ENCODE peak calls at places on chromosomes 5 and 9, in four cellular contexts. One of them, this sample, is unnamed.

GRCh38 chr5:178248750-178249149 is 16.1 kb upstream of the PHYKPL start:
- DNase-seq in GM12892: no peak
- DNase-seq in body of pancreas: no peak
- DNase-seq in uterus: no peak
- DNase-seq in this sample: no peak

GRCh38 chr9:4850611-4851010 is 57.9 kb downstream of the RCL1 start:
- DNase-seq in GM12892: no peak
- DNase-seq in body of pancreas: no peak
- DNase-seq in uterus: no peak
- DNase-seq in this sample: peak; percentile 72

GRCh38 chr9:3271157-3271556 is 254.6 kb downstream of the RFX3 start:
- DNase-seq in GM12892: no peak
- DNase-seq in body of pancreas: no peak
- DNase-seq in uterus: no peak
- DNase-seq in this sample: no peak

GRCh38 chr5:73373814-73374510 is 74.6 kb downstream of the FOXD1 start:
- DNase-seq in GM12892: no peak
- DNase-seq in body of pancreas: no peak
- DNase-seq in uterus: no peak
- DNase-seq in this sample: no peak

GRCh38 chr9:27059406-27059805 is 49.6 kb upstream of the TEK start:
- DNase-seq in GM12892: no peak
- DNase-seq in body of pancreas: no peak
- DNase-seq in uterus: no peak
- DNase-seq in this sample: no peak

GRCh38 chr9:119974026-119974425 is 604.8 kb upstream of the BRINP1 start:
- DNase-seq in GM12892: no peak
- DNase-seq in body of pancreas: no peak
- DNase-seq in uterus: no peak
- DNase-seq in this sample: no peak

GRCh38 chr5:145903862-145904261 is 31.0 kb upstream of the GRXCR2 start:
- DNase-seq in GM12892: no peak
- DNase-seq in body of pancreas: no peak
- DNase-seq in uterus: no peak
- DNase-seq in this sample: no peak

GRCh38 chr9:122374885-122375420 is 4.1 kb downstream of the PTGS1 start:
- DNase-seq in GM12892: no peak
- DNase-seq in body of pancreas: peak; percentile 29
- DNase-seq in uterus: peak; percentile 61
- DNase-seq in this sample: peak; percentile 71

GRCh38 chr5:79689541-79690466 is at the start of gene CMYA5:
- DNase-seq in GM12892: no peak
- DNase-seq in body of pancreas: peak; percentile 16
- DNase-seq in uterus: peak; percentile 74
- DNase-seq in this sample: peak; percentile 37

GRCh38 chr5:163705983-163706771 is 200.8 kb downstream of the MAT2B start:
- DNase-seq in GM12892: no peak
- DNase-seq in body of pancreas: no peak
- DNase-seq in uterus: no peak
- DNase-seq in this sample: no peak

GRCh38 chr5:80654054-80654390 is 430 bp upstream of the MSH3 start:
- DNase-seq in GM12892: peak; percentile 25
- DNase-seq in body of pancreas: no peak
- DNase-seq in uterus: no peak
- DNase-seq in this sample: peak; percentile 80

GRCh38 chr5:135335031-135335828 is 63.8 kb downstream of the MACROH2A1 start:
- DNase-seq in GM12892: no peak
- DNase-seq in body of pancreas: no peak
- DNase-seq in uterus: no peak
- DNase-seq in this sample: no peak

GRCh38 chr5:9877473-9877872 is 247.3 kb upstream of the TAS2R1 start:
- DNase-seq in GM12892: no peak
- DNase-seq in body of pancreas: no peak
- DNase-seq in uterus: no peak
- DNase-seq in this sample: no peak
- TF ChIP-seq POLR2A in GM12892: no peak
- TF ChIP-seq POLR2A in body of pancreas: no peak
- TF ChIP-seq POLR2A in uterus: no peak
- TF ChIP-seq POLR2A in this sample: no peak

DNA sequence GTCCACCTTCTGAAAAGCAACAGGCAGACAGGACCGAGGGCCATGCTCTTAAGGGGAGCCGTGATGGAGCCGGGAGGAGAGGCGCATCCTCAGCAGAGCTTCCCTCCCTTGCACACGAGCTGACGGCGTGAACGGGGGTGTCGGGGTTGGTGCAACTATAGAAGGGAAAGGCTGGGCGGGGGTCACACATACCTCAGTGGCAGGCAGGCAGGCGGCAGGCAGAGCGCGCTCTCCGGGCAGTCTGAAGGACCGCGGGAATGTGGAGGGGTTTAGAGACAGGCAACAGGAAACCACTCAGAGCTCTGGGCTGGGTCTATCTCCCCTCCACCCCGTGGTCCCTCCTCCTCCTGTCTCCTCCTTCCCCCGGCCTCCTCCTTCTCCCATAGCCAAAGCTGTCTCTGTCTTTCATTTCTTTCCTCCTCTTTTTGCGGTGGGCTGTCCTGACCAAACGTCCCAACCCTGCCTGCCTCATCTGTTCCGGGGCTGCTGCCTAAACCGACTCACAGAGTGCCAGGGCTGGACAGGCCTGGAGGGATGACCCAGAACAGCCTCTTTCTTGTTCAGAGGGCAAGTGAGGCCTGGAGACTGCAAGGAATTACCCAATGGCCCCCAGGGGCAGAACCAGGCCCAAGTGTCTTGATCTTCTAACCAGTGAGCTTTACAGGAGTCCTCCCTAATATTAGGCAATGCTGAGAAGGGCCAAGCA is at the start of gene SPARC:
- DNase-seq in GM12892: no peak
- DNase-seq in body of pancreas: peak; percentile 41
- DNase-seq in uterus: peak; percentile 92
- DNase-seq in this sample: no peak
- TF ChIP-seq POLR2A in GM12892: no peak
- TF ChIP-seq POLR2A in body of pancreas: peak; percentile 75
- TF ChIP-seq POLR2A in uterus: peak; percentile 95
- TF ChIP-seq POLR2A in this sample: no peak

GRCh38 chr9:85741112-85741874 is 461 bp downstream of the AGTPBP1 start:
- DNase-seq in GM12892: peak; percentile 37
- DNase-seq in body of pancreas: peak; percentile 52
- DNase-seq in uterus: peak; percentile 32
- DNase-seq in this sample: peak; percentile 87
- TF ChIP-seq POLR2A in GM12892: no peak
- TF ChIP-seq POLR2A in body of pancreas: peak; percentile 39
- TF ChIP-seq POLR2A in uterus: no peak
- TF ChIP-seq POLR2A in this sample: peak; percentile 52

DNA sequence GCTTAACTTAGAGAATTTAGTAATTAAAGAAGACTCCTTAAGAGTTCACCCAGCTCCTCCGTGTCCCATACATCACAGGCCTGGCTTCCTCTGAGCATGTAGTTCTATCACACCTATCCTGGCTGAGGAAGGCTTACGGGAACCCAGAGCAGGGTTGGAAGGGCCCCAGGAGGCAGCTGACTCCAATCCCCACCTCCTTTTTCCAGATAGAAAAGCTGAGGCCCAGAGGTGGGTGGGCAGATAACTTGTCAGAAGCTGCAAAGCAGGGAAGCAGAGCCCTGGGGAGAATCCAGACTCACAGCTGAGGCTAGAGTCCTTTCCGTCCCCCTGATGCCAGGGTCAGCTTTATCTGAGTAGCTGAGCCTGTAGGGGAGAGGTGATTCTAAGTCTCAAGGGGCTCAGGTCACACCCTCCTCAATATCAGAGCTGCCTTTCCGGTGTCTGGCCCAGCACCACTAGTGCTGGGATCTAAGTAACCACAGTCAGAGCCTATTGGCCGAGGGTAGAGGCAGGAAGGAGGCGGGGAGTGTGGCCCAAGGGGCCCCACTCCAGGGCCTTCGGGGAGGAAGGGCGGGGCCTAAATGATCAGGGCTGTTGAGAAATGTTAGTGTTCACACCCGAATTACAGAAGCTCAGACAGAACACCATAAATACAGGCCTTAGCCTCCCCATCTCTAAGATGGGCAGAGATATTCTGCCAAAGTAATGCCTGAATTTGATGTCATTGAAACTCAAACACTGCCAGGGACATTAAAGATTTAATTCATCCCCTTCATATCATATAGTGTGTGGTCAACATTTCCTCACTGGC is 9.9 kb downstream of the CCDC69 start:
- DNase-seq in GM12892: peak; percentile 87
- DNase-seq in body of pancreas: peak; percentile 36
- DNase-seq in uterus: peak; percentile 67
- DNase-seq in this sample: peak; percentile 93
- TF ChIP-seq POLR2A in GM12892: peak; percentile 94
- TF ChIP-seq POLR2A in body of pancreas: no peak
- TF ChIP-seq POLR2A in uterus: no peak
- TF ChIP-seq POLR2A in this sample: peak; percentile 81

GRCh38 chr9:129490583-129491485 is 130.1 kb downstream of the C9orf50 start:
- DNase-seq in GM12892: no peak
- DNase-seq in body of pancreas: no peak
- DNase-seq in uterus: no peak
- DNase-seq in this sample: no peak
- TF ChIP-seq POLR2A in GM12892: no peak
- TF ChIP-seq POLR2A in body of pancreas: no peak
- TF ChIP-seq POLR2A in uterus: no peak
- TF ChIP-seq POLR2A in this sample: no peak

This sample was measured in erythroblast.